ENCODE peak calls at places on chromosome 1, in five cellular contexts. D, C, L, M and Z are unnamed samples.

GRCh38 chr1:95731466-95731865 is 497.5 kb downstream of the RWDD3 start:
- DNase-seq in D (no peak), C (no peak), L (no peak), M (no peak), Z (no peak)

GRCh38 chr1:4017636-4018365 is 117.7 kb upstream of the C1orf174 start:
- DNase-seq in D (no peak), C (no peak), L (no peak), M (no peak), Z (no peak)

GRCh38 chr1:33712176-33712575 is 151.7 kb upstream of the HMGB4 start:
- DNase-seq in D (no peak), C (no peak), L (no peak), M (no peak), Z (no peak)

GRCh38 chr1:167627865-167628641 is 2.0 kb upstream of the RCSD1 start:
- DNase-seq in D (peak), C (no peak), L (no peak), M (no peak), Z (no peak)

GRCh38 chr1:85088408-85088784 is 40.1 kb upstream of the MCOLN3 start:
- DNase-seq in D (no peak), C (no peak), L (no peak), M (no peak), Z (no peak)

GRCh38 chr1:235221653-235222052 is 60.6 kb upstream of the RBM34 start:
- DNase-seq in D (no peak), C (no peak), L (no peak), M (no peak), Z (no peak)

GRCh38 chr1:180670681-180671080 is 38.9 kb downstream of the XPR1 start:
- DNase-seq in D (no peak), C (no peak), L (no peak), M (no peak), Z (no peak)

GRCh38 chr1:169576934-169577331 is 9.3 kb downstream of the F5 start:
- DNase-seq in D (no peak), C (no peak), L (no peak), M (no peak), Z (no peak)

GRCh38 chr1:87399701-87400100 is 71.0 kb downstream of the LMO4 start:
- DNase-seq in D (peak), C (no peak), L (peak), M (no peak), Z (no peak)

GRCh38 chr1:184153731-184154130 is 102.2 kb downstream of the TSEN15 start:
- DNase-seq in D (no peak), C (no peak), L (no peak), M (no peak), Z (no peak)

GRCh38 chr1:188065917-188066316 is 1237.2 kb downstream of the PLA2G4A start:
- DNase-seq in D (peak), C (no peak), L (no peak), M (no peak), Z (peak)

GRCh38 chr1:167272375-167272957 is 51.8 kb downstream of the POU2F1 start:
- DNase-seq in D (no peak), C (no peak), L (no peak), M (no peak), Z (no peak)

GRCh38 chr1:8465692-8466091 is 147.8 kb downstream of the SLC45A1 start:
- DNase-seq in D (no peak), C (no peak), L (no peak), M (no peak), Z (no peak)

GRCh38 chr1:4617506-4617905 is 36.9 kb upstream of the AJAP1 start:
- DNase-seq in D (no peak), C (no peak), L (no peak), M (peak), Z (no peak)

GRCh38 chr1:53326598-53327182 is 1.2 kb downstream of the LRP8 start:
- DNase-seq in D (no peak), C (no peak), L (peak), M (peak), Z (no peak)

GRCh38 chr1:34776911-34777310 is 4.1 kb upstream of the GJB3 start:
- DNase-seq in D (no peak), C (no peak), L (no peak), M (peak), Z (no peak)

GRCh38 chr1:145784409-145784808 is 39.5 kb downstream of the RNF115 start:
- DNase-seq in D (peak), C (no peak), L (no peak), M (no peak), Z (no peak)

GRCh38 chr1:228842094-228842775 is 107.0 kb downstream of the RHOU start:
- DNase-seq in D (peak), C (peak), L (no peak), M (no peak), Z (peak)

GRCh38 chr1:60274422-60275419 is 201.2 kb upstream of the C1orf87 start:
- DNase-seq in D (no peak), C (no peak), L (no peak), M (no peak), Z (no peak)

GRCh38 chr1:194908643-194909042 is 1699.6 kb downstream of the KCNT2 start:
- DNase-seq in D (peak), C (peak), L (no peak), M (no peak), Z (no peak)

GRCh38 chr1:94121411-94121821 is 468 bp upstream of the ABCA4 start:
- DNase-seq in D (no peak), C (no peak), L (peak), M (no peak), Z (no peak)

GRCh38 chr1:6392081-6392879 is 1.3 kb downstream of the ACOT7 start:
- DNase-seq in D (no peak), C (no peak), L (no peak), M (no peak), Z (no peak)

GRCh38 chr1:187477103-187477502 is 648.4 kb downstream of the PLA2G4A start:
- DNase-seq in D (peak), C (no peak), L (no peak), M (no peak), Z (peak)

GRCh38 chr1:119613769-119614358 is 34.2 kb downstream of the ZNF697 start:
- DNase-seq in D (peak), C (peak), L (peak), M (peak), Z (peak)

GRCh38 chr1:159897962-159898361 is 2.0 kb downstream of the CFAP45 start:
- DNase-seq in D (no peak), C (no peak), L (no peak), M (no peak), Z (no peak)

GRCh38 chr1:21325731-21326387 is 35.6 kb upstream of the ECE1 start:
- DNase-seq in D (no peak), C (no peak), L (no peak), M (no peak), Z (no peak)

DNA sequence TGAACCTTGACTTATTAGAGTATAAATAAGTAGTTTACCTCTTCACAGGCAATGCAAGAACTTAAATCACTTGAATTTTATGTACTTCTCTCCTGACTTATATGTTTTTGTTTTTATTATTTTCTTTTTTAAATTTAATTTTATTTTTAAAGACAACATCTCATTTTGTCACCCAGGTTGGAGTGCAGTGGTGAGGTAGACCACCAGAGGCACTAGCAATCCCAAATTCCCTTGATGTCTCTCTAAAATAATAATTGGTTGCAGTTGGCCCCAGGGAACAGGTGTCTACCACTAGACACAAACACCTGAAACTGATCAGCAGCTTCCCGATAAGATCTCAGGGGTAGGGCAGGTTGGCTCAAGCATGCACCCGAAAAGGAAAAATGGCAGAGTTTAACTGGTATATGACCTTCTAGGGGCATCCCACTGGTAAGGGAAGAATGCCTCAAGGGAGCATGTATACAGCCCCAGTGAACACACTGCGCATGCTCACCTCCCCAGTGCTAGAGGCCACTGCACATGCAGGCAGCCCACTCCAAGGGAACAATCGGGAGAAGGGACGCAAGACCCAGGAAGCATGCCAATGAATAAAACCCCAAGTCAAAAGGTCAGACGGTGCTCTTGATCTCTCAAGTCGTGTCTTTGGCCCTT is 14.6 kb downstream of the EXOC8 start:
- DNase-seq in D (no peak), C (no peak), L (no peak), M (no peak), Z (no peak)
- TF ChIP-seq CTCF in D (no peak), C (peak), L (no peak), M (no peak), Z (peak)

DNA sequence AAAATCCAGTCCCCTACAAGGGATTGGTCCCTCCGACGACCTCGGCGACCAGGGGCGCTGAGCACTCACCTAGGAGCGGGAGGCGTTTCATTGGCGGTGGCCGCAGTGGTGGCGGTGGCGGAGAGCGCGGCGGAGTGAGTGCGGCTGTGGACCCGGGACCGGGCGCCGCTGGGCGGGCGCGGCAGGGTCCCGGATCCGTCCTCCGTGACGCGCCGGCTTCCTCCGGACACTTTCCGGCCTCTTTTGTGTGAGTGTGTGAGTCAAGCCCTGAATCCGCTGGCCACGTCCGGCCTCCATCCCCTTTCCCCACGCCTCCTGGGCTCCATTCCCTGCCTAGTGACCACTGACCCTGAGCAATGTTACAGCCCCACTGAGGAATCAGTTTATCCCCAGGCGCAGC is at the start of gene ADGRL4:
- DNase-seq in D (peak), C (no peak), L (peak), M (peak), Z (peak)
- H3K4me3 ChIP-seq in D (peak), C (peak), L (peak), M (peak), Z (peak)

DNA sequence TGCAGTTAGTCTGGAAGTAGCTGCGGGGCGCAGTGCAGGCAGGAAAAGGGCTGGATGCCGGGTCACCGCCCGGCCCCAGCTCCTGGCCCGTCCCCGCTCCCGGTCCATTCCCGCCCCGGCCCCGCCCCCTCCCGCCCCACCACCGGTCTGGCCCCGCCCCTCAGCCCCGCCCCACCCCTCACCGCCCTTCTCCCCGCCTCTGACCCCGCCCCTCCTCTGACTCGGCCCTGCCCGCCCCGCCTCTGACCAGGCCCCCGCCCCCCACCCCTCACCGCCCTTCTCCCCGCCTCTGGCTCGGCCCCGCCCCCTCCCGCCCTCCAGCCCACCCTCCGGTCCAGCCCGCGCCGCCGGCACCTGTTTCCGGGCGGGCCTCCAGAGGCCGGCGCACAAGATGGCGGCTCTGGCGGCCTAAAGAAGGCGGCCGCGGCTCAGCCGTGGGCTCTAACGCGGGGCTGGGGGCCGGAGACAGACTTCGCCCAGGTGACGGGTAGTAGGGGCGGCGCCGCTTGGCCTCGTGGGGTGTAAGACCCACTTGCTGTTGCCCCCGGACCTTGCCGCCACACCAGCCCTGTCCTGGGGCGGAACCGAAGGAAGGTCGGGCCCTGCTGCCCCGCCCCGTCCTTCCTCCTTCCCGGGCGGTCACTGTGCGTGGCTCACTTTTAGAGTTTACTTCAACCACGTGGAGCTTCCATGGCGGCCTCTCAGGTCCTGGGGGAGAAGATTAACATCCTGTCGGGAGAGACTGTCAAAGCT is at the start of gene UBIAD1:
- DNase-seq in D (peak), C (peak), L (peak), M (peak), Z (peak)
- TF ChIP-seq CTCF in D (peak), C (no peak), L (no peak), M (no peak), Z (no peak)

GRCh38 chr1:193435771-193436170 is 249.4 kb upstream of the B3GALT2 start:
- DNase-seq in D (no peak), C (no peak), L (no peak), M (no peak), Z (no peak)

GRCh38 chr1:193432979-193433587 is 246.7 kb upstream of the B3GALT2 start:
- DNase-seq in D (no peak), C (no peak), L (no peak), M (no peak), Z (no peak)

GRCh38 chr1:193434319-193434718 is 247.9 kb upstream of the B3GALT2 start:
- DNase-seq in D (peak), C (no peak), L (no peak), M (no peak), Z (peak)

GRCh38 chr1:193431265-193431977 is 245.0 kb upstream of the B3GALT2 start:
- DNase-seq in D (no peak), C (no peak), L (no peak), M (no peak), Z (peak)

GRCh38 chr1:193433599-193433998 is 247.2 kb upstream of the B3GALT2 start:
- DNase-seq in D (no peak), C (no peak), L (no peak), M (no peak), Z (no peak)
- H3K4me3 ChIP-seq in D (no peak), C (no peak), L (no peak), M (no peak), Z (no peak)

GRCh38 chr1:222926566-222926965 is 111.7 kb downstream of the DISP1 start:
- DNase-seq in D (peak), C (no peak), L (no peak), M (no peak), Z (peak)

GRCh38 chr1:222920169-222920568 is 105.3 kb downstream of the DISP1 start:
- DNase-seq in D (peak), C (no peak), L (no peak), M (no peak), Z (no peak)

GRCh38 chr1:222924140-222924706 is 109.4 kb downstream of the DISP1 start:
- DNase-seq in D (no peak), C (no peak), L (no peak), M (no peak), Z (no peak)

GRCh38 chr1:222921951-222922350 is 107.1 kb downstream of the DISP1 start:
- DNase-seq in D (no peak), C (no peak), L (no peak), M (no peak), Z (no peak)

DNA sequence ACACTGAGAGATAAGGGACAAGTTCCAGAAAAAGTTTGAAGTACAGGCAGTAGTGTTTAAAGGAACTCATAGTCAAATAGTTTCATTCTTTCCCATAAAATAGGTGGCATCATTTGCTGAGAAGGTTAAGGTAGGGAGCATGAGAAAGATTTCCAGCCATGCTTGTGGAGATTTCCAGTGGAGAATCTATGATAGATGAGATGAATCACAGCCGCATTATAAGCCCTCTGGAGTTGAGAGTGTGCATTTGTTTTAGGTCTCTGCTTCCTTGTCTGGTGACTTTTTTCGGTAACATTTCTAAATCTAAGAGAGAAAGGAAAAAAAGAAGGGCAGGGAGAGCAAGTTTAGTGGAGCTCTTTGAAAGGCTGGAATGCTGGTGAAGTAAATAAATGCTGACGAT is 108.7 kb downstream of the DISP1 start:
- DNase-seq in D (peak), C (no peak), L (no peak), M (no peak), Z (no peak)
- TF ChIP-seq CTCF in D (no peak), C (no peak), L (no peak), M (no peak), Z (no peak)

DNA sequence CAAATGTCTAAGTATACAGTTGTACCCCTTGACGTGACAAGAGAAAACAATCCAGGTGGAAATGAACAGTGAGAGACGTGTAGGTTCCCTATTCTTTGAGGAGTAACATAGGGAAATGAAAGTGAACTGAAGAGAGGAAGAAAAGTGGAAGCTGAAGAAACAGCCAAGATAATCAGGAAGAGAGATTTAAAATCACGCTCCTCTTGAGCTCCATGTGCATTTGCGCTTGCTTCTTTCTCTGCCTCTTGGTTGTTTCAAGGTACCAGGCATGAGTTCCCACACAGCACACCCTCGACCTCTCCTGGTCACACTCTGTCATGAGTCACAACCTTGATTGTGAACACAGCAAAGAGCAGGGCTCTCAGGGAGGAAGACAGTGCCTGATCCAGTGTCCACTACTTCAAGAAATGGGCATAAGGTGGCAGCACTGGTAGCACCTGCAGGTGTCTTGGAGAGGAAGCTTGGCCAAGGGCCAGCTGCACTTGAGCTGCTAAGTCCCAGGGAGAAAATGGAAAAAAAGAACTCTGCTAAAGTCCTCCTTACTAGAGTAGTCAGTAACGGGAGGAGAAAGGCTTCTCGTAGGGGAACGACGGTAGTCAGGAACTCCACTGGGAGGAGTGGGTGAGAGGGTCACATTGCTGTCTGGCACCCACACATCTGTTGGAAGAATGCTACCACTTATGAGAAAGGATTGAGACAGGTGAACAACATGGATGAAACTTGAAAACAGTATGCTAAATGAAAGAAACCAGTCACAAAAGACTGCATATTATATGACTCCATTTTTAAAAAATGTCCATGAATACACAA is 18.3 kb upstream of the ARID1A start:
- DNase-seq in D (peak), C (peak), L (peak), M (peak), Z (peak)
- H3K4me3 ChIP-seq in D (peak), C (no peak), L (no peak), M (peak), Z (no peak)

GRCh38 chr1:151362308-151363155 is 10.0 kb downstream of the SELENBP1 start:
- DNase-seq in D (no peak), C (no peak), L (no peak), M (no peak), Z (no peak)

GRCh38 chr1:151361883-151362282 is 10.6 kb downstream of the SELENBP1 start:
- DNase-seq in D (no peak), C (no peak), L (no peak), M (no peak), Z (no peak)

GRCh38 chr1:151352001-151352718 is 5.1 kb upstream of the RFX5 start:
- DNase-seq in D (peak), C (no peak), L (no peak), M (no peak), Z (peak)

GRCh38 chr1:151356668-151357067 is 9.6 kb upstream of the RFX5 start:
- DNase-seq in D (no peak), C (no peak), L (no peak), M (no peak), Z (no peak)
- TF ChIP-seq CTCF in D (no peak), C (no peak), L (no peak), M (no peak), Z (no peak)